ENCODE peak calls at places on chromosomes 6 and 20, in four cellular contexts. G is transverse colon, B is HCT116, Y is suprapubic skin. L is an unnamed sample.
A peak's percentile ranks its signal among the peaks of the same experiment; 100 is the strongest.

GRCh38 chr6:45327956-45328522 is at the start of gene RUNX2:
- DNase-seq in G (no peak), B (no peak), Y (no peak), L (no peak)

GRCh38 chr6:149239573-149240209 is 77.8 kb upstream of the TAB2 start:
- DNase-seq in B (no peak), Y (no peak), G (no peak), L (no peak)

GRCh38 chr20:60872224-60872623 is 379.8 kb upstream of the CDH4 start:
- DNase-seq in G (no peak), Y (no peak), B (no peak), L (no peak)

GRCh38 chr6:132392292-132392691 is 9.0 kb downstream of the MOXD1 start:
- DNase-seq in G (no peak), Y (no peak), B (no peak), L (no peak)

GRCh38 chr20:32534661-32535240 is 50.4 kb downstream of the NOL4L start:
- DNase-seq in B (no peak), Y (no peak), G (no peak), L (no peak)

GRCh38 chr6:16799279-16800193 is 38.3 kb upstream of the ATXN1 start:
- DNase-seq in G (no peak), Y (no peak), B (no peak), L (no peak)

GRCh38 chr6:145015739-145016558 is 719.4 kb downstream of the EPM2A start:
- DNase-seq in Y (no peak), B (peak; percentile 86), G (no peak), L (no peak)

GRCh38 chr20:21214431-21214830 is 88.5 kb downstream of the KIZ start:
- DNase-seq in G (no peak), Y (no peak), B (no peak), L (no peak)

GRCh38 chr6:134166529-134167221 is 114.3 kb upstream of the SLC2A12 start:
- DNase-seq in B (no peak), G (no peak), Y (no peak), L (no peak)

GRCh38 chr6:16559091-16559490 is 202.2 kb downstream of the ATXN1 start:
- DNase-seq in G (no peak), Y (no peak), B (no peak), L (no peak)

GRCh38 chr6:166438211-166438861 is 55.6 kb upstream of the MPC1 start:
- DNase-seq in B (no peak), G (no peak), Y (no peak), L (no peak)

GRCh38 chr6:52786249-52786956 is 17.2 kb downstream of the GSTA1 start:
- DNase-seq in Y (no peak), G (no peak), B (no peak), L (no peak)

GRCh38 chr20:20370087-20370575 is 2.2 kb downstream of the INSM1 start:
- DNase-seq in B (no peak), G (no peak), Y (no peak), L (no peak)

GRCh38 chr6:129368970-129369369 is 341.0 kb downstream of the ARHGAP18 start:
- DNase-seq in G (no peak), B (no peak), Y (no peak), L (no peak)

GRCh38 chr6:2866183-2866846 is 24.7 kb upstream of the SERPINB1 start:
- DNase-seq in G (no peak), Y (no peak), B (no peak), L (no peak)

GRCh38 chr6:29724937-29725869 is 2.0 kb downstream of the HLA-F start:
- DNase-seq in Y (no peak), G (no peak), B (no peak), L (no peak)

GRCh38 chr20:300345-300744 is 3.0 kb downstream of the ZCCHC3 start:
- DNase-seq in G (no peak), Y (no peak), B (no peak), L (no peak)

GRCh38 chr20:1813101-1813529 is 82.1 kb upstream of the SIRPA start:
- DNase-seq in G (peak; percentile 35), B (no peak), Y (no peak), L (peak; percentile 79)

GRCh38 chr6:110055387-110055735 is 77.2 kb downstream of the GPR6 start:
- DNase-seq in B (no peak), Y (no peak), G (no peak), L (no peak)

GRCh38 chr6:107917468-107918375 is 40.3 kb downstream of the SEC63 start:
- DNase-seq in Y (no peak), G (no peak), B (peak; percentile 7), L (no peak)

GRCh38 chr6:22888147-22888831 is 318.9 kb downstream of the HDGFL1 start:
- DNase-seq in G (no peak), B (no peak), Y (no peak), L (no peak)

GRCh38 chr20:41482647-41483552 is 116.3 kb upstream of the EMILIN3 start:
- DNase-seq in Y (no peak), B (no peak), G (no peak), L (no peak)

GRCh38 chr6:150640556-150641206 is 41.0 kb downstream of the PLEKHG1 start:
- DNase-seq in G (no peak), Y (no peak), B (no peak), L (no peak)
- TF ChIP-seq POLR2A in G (no peak), Y (no peak), B (no peak), L (no peak)

DNA sequence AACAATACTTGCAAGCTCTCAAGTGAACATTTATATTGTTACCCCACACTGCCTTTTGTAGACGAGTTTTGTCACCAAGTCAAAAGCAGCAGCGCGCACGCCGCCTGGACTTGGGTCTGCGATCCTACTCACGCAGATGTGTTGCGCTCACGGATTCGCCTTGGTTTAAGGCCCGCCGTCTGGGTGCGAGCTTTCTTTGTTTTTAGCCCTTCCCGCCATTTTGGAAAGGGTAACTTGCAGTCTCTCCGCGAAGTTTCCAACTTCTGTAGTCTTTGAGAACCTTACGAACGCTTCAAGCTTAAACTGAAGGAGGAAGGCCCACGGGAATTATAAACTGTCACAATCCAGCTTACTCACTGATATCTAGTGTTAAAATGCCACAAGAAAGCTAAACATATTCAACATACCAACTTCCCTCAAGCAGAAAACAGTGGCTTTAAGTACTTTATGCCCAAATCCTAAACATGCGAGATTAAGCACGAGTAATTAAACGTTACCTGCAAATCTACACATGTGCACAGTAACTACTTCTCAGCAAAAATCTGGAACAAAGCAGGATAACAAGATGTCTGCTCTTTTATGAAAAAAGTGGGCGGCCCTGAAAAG is 80.4 kb upstream of the BTN3A2 start:
- DNase-seq in B (no peak), G (peak; percentile 69), Y (peak; percentile 80), L (peak; percentile 87)
- TF ChIP-seq POLR2AphosphoS5 in B (no peak), G (no peak), Y (no peak), L (no peak)

GRCh38 chr20:3209946-3210317 is 634 bp downstream of the ITPA start:
- DNase-seq in G (no peak), B (no peak), Y (no peak), L (no peak)
- H3K27ac ChIP-seq in G (peak overlapping the region; percentile 82), B (peak overlapping the region; percentile 91), Y (no peak overlapping the region), L (peak overlapping the region; percentile 84)

DNA sequence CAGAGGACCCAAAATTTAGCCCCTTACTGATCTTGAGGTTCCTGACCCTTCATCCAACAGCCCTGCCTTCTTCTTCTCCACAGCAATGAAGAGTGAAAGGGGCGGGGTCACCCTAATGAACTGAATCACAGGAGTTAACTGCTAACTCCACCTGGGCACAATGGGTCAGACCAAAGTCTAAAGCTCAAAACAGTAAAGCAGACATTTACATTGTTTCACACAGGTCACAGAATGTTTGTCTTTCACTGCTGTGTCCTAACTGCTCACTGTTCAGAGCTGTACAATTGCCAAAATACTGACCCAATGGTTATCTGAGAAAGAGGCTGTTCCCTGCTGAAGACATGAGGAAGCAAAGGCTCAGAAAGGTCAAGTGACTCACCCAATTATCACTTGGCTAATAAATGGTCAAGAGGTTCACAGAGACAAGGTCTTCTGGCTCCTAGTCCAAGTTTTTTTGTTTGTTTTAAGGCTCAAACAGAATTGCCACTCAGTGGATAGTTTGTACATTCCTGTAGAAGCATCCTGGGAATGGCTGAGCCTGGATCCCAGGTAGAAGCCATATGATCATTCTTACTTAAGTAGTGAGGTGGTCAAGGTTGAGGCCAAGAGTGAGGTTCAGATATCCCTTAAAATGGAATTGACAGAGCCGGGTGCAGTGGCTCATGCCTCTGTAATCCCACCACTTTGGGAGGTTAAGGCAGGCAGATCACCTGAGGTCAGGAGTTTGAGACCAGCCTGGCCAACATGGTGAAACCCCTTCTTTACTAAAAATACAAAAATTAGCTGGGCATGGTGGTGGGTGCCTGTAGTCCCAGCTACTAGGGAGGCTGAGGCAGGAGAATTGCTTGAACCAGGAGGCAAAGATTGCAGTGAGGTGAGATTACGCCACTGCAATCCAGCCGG is 35.1 kb upstream of the FAM83C start:
- DNase-seq in Y (no peak), B (no peak), G (peak; percentile 81), L (no peak)
- TF ChIP-seq POLR2A in Y (no peak), B (no peak), G (no peak), L (no peak)

L was measured in sigmoid colon.